ENCODE peak calls at places on chromosome 5, in four cellular contexts. W is gastrocnemius medialis, J is kidney epithelial cell, O is heart right ventricle. A is an unnamed sample.

GRCh38 chr5:159409801-159410200 is 79.5 kb upstream of the IL12B start:
- DNase-seq in W (no peak), J (no peak), O (no peak), A (no peak)

GRCh38 chr5:34686762-34687268 is 30.7 kb downstream of the RAI14 start:
- DNase-seq in W (no peak), J (peak; percentile 100), O (peak; percentile 83), A (peak; percentile 28)

GRCh38 chr5:98791928-98792580 is 18.6 kb downstream of the RGMB start:
- DNase-seq in W (no peak), J (no peak), O (no peak), A (no peak)

GRCh38 chr5:32814620-32815019 is 103.5 kb downstream of the NPR3 start:
- DNase-seq in W (no peak), J (no peak), O (no peak), A (no peak)

GRCh38 chr5:124234022-124234899 is 512.2 kb downstream of the ZNF608 start:
- DNase-seq in W (no peak), J (no peak), O (no peak), A (no peak)

GRCh38 chr5:3285621-3286020 is 310.0 kb upstream of the IRX1 start:
- DNase-seq in W (no peak), J (no peak), O (no peak), A (no peak)

GRCh38 chr5:161847896-161848510 is at the start of gene GABRA1:
- DNase-seq in W (no peak), J (no peak), O (no peak), A (no peak)

GRCh38 chr5:77145666-77146065 is 58.6 kb upstream of the ZBED3 start:
- DNase-seq in W (no peak), J (no peak), O (no peak), A (no peak)

GRCh38 chr5:149776376-149777305 is 46.5 kb downstream of the PPARGC1B start:
- DNase-seq in W (no peak), J (no peak), O (no peak), A (no peak)

GRCh38 chr5:125125031-125125823 is 378.8 kb upstream of the ZNF608 start:
- DNase-seq in W (no peak), J (no peak), O (no peak), A (no peak)

GRCh38 chr5:173143567-173143966 is 764 bp upstream of the BNIP1 start:
- DNase-seq in W (no peak), J (no peak), O (no peak), A (no peak)

GRCh38 chr5:28012538-28012937 is 974.2 kb upstream of the CDH9 start:
- DNase-seq in W (no peak), J (no peak), O (no peak), A (no peak)

GRCh38 chr5:148939676-148940075 is 113.3 kb downstream of the ADRB2 start:
- DNase-seq in W (no peak), J (peak; percentile 18), O (no peak), A (no peak)

GRCh38 chr5:125153231-125153630 is 406.8 kb upstream of the ZNF608 start:
- DNase-seq in W (no peak), J (no peak), O (no peak), A (no peak)

GRCh38 chr5:138467711-138468132 is 2.4 kb downstream of the EGR1 start:
- DNase-seq in W (no peak), J (no peak), O (no peak), A (no peak)

GRCh38 chr5:179274321-179275315 is 70.6 kb downstream of the ADAMTS2 start:
- DNase-seq in W (no peak), J (no peak), O (no peak), A (no peak)

DNA sequence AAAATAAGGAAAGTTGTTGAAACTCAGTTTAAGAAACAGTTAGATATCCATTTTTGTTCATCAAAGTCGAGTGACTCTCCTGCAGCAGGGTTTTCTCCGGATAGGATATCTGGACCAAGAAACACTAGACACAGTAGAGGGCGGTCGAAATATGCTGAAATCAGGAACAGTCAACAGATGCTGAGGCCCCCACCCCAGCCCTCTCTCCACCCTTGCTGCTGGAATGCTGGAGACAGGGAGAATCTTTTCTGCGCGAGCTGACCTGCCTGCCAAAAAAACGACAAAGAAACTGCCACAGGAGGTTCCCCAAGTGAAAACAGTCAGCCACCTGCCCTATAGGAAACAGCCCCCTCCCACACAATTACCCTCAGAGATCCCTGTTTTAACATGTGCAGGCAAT is 4.3 kb upstream of the IL13 start:
- DNase-seq in W (no peak), J (no peak), O (no peak), A (no peak)
- TF ChIP-seq CTCF in W (no peak), J (no peak), O (no peak), A (no peak)

GRCh38 chr5:116898917-116899316 is 324.3 kb upstream of the SEMA6A start:
- DNase-seq in W (no peak), J (no peak), O (no peak), A (no peak)
- TF ChIP-seq CTCF in W (no peak), J (no peak), O (no peak), A (no peak)

DNA sequence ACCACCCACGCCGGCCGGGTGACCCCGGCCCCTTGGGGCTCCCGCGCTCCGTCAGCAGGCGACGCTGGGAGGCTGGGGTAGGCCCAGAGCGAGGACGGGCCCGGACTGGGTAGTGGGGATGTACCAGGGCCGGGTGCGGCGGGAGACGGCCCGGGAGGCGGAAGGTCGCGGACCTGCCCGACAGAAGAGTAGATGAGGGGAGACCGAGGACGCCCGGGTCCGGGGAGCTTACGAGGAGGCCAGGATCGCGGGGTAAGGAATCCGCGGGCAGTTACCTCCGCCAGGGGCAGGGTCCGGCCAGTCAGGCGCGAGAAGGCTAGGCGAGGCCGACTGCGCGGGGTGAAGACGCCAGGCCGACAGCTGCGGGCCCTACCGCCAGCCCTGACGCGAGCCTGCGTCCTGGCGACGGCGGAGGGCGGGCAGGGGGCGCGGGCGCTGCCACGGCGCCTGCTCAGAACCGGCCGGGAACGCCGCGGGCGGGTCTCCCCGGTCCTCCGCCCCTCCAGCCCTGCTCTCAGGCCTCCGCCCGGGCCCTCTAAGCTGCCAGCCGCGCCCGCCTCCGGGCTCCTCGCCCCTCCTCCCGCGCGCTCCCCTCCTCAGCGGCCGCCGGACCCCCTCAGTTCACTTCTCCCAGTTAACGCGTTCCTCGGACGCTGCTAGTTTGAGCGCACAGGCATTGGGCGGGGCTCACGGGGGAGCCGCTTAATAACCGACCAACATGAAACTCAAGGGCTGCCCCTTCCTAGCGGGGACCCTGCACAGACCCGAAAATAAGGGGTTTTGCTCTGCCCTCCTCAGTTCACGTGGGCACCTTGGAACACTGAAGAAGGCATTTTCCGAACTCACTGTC is at the start of gene CPLANE1:
- DNase-seq in W (peak; percentile 61), J (no peak), O (peak; percentile 77), A (peak; percentile 29)
- TF ChIP-seq CTCF in W (no peak), J (no peak), O (no peak), A (no peak)

GRCh38 chr5:16156152-16156551 is 23.4 kb downstream of the MARCHF11 start:
- DNase-seq in W (no peak), J (no peak), O (no peak), A (no peak)

GRCh38 chr5:16160706-16161105 is 18.9 kb downstream of the MARCHF11 start:
- DNase-seq in W (no peak), J (peak; percentile 25), O (peak; percentile 9), A (no peak)
- TF ChIP-seq CTCF in W (no peak), J (peak; percentile 72), O (peak; percentile 65), A (no peak)

DNA sequence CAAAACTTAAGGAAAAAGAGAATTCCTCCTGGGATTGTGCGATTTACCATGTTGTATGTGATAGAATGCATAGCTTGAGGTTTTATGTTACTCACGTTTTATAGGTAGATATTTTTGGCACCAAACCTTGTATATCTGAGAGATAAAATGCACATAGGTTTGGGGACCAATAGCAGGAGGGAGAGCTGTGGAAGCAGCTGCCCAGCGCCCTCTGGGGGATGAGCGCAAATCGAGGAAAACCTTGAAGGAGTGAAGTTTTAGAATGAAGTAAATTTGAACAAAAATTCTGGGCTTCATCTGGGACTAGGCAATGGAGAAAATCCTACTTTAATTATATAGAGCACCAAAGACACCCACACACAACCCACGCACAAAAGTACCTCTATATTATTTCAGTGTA is 197.0 kb downstream of the ADCY2 start:
- DNase-seq in W (no peak), J (no peak), O (no peak), A (no peak)
- TF ChIP-seq CTCF in W (no peak), J (peak; percentile 42), O (no peak), A (no peak)

GRCh38 chr5:81195334-81195929 is 37.7 kb upstream of the CKMT2 start:
- DNase-seq in W (peak; percentile 49), J (no peak), O (no peak), A (no peak)
- TF ChIP-seq CTCF in W (no peak), J (no peak), O (no peak), A (no peak)

GRCh38 chr5:116834796-116835515 is 260.3 kb upstream of the SEMA6A start:
- DNase-seq in W (no peak), J (no peak), O (no peak), A (no peak)
- TF ChIP-seq CTCF in W (no peak), J (no peak), O (no peak), A (no peak)

GRCh38 chr5:94159144-94159543 is 417.7 kb upstream of the POU5F2 start:
- DNase-seq in W (no peak), J (no peak), O (no peak), A (no peak)
- TF ChIP-seq CTCF in W (no peak), J (no peak), O (no peak), A (no peak)

DNA sequence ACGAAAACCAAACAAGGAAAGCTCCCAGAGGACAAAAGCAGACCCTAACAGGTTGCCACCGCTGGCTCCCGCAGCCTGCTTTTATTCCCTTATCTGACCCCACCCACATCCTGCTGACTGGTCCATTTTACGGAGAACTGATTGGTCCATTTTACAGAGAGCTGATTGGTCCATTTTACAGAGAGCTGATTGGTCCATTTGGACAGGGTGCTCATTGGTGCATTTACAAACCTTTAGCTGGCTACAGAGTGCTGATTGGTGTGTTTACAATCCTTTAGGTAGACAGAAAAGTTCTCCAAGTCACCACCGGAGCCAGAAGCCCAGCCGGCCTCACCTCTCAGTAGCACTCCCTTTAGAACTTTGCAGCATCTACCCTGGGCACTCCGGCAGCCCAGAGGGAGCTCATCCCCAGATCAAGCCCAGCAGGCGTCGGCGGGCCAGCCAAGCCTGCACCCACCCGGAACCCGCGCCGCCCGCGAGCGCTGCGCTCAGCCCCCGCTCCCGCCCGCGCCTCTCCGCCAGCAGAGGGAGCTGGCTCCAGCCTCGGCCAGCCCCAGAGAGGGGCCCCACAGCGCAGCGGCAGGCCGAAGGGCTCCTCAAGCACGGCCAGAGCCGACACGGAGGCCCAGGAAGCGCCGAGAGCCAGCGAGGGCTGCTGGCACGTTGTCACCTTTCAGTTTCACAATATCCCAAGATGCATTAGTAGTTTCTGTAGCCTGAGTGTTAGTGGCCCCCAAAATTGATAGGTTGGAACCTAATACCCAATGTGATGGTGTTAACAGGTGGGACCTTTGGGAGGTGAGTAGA is 35.3 kb upstream of the CLPTM1L start:
- DNase-seq in W (no peak), J (no peak), O (no peak), A (no peak)
- TF ChIP-seq CTCF in W (peak; percentile 12), J (peak; percentile 44), O (peak; percentile 65), A (no peak)